ENCODE peak calls at places on chromosomes 7 and 10, in ten cellular contexts. W is GM23338, Y is colonic mucosa, F is body of pancreas, E is tibial nerve, Z is fibroblast of lung, N is aorta, D is breast epithelium, P is heart left ventricle, K is esophagus muscularis mucosa. R is an unnamed sample.

GRCh38 chr10:132384618-132385510 is 12.1 kb upstream of the PWWP2B start:
- DNase-seq in P (no peak), K (no peak), D (no peak), Z (no peak), E (no peak), W (no peak), F (no peak), N (peak), Y (no peak), R (no peak)

GRCh38 chr7:50164552-50165220 is 71.6 kb upstream of the ZPBP start:
- DNase-seq in Y (no peak), E (no peak), D (no peak), F (no peak), P (no peak), K (peak), Z (no peak), W (no peak), N (no peak), R (peak)

GRCh38 chr7:24573554-24574338 is 494 bp downstream of the PALS2 start:
- DNase-seq in D (peak), K (no peak), F (peak), E (peak), W (peak), P (peak), Z (peak), N (peak), Y (peak), R (peak)

GRCh38 chr7:80699030-80699638 is 60.7 kb downstream of the CD36 start:
- DNase-seq in N (no peak), E (no peak), K (no peak), D (no peak), P (no peak), W (peak), Y (no peak), F (no peak), Z (peak), R (no peak)

GRCh38 chr7:15433154-15433553 is 128.7 kb downstream of the AGMO start:
- DNase-seq in D (no peak), K (no peak), Z (no peak), F (no peak), N (no peak), Y (no peak), W (no peak), E (no peak), P (no peak), R (no peak)

GRCh38 chr7:134364619-134365037 is 47.9 kb upstream of the SLC35B4 start:
- DNase-seq in Z (peak), P (no peak), D (no peak), N (no peak), F (peak), K (no peak), Y (no peak), E (no peak), W (no peak), R (no peak)

GRCh38 chr7:30264052-30264451 is 20.3 kb upstream of the ZNRF2 start:
- DNase-seq in N (no peak), P (no peak), F (no peak), W (no peak), D (no peak), E (no peak), Y (no peak), K (no peak), Z (no peak), R (no peak)

GRCh38 chr7:77537595-77538185 is 595 bp downstream of the PTPN12 start:
- DNase-seq in W (peak), E (no peak), N (peak), Y (peak), Z (peak), P (peak), D (no peak), F (peak), K (no peak), R (peak)

GRCh38 chr7:90596745-90597526 is 815 bp downstream of the CDK14 start:
- DNase-seq in Y (no peak), D (no peak), E (no peak), F (no peak), W (peak), K (no peak), N (no peak), P (no peak), Z (peak), R (no peak)

GRCh38 chr10:6053816-6054581 is 8.2 kb downstream of the IL2RA start:
- DNase-seq in D (no peak), E (no peak), Z (no peak), N (peak), P (peak), K (peak), W (no peak), Y (peak), F (peak), R (no peak)

GRCh38 chr10:6056411-6057135 is 5.6 kb downstream of the IL2RA start:
- DNase-seq in W (no peak), D (no peak), E (no peak), Y (no peak), P (no peak), Z (no peak), K (peak), F (no peak), N (no peak), R (no peak)

GRCh38 chr10:6054884-6055283 is 7.3 kb downstream of the IL2RA start:
- DNase-seq in W (no peak), N (no peak), E (no peak), K (peak), D (no peak), Y (peak), F (no peak), P (peak), Z (no peak), R (no peak)

GRCh38 chr10:6053303-6053702 is 8.9 kb downstream of the IL2RA start:
- DNase-seq in K (no peak), F (no peak), P (peak), N (no peak), E (no peak), W (no peak), Y (no peak), D (no peak), Z (no peak), R (no peak)

DNA sequence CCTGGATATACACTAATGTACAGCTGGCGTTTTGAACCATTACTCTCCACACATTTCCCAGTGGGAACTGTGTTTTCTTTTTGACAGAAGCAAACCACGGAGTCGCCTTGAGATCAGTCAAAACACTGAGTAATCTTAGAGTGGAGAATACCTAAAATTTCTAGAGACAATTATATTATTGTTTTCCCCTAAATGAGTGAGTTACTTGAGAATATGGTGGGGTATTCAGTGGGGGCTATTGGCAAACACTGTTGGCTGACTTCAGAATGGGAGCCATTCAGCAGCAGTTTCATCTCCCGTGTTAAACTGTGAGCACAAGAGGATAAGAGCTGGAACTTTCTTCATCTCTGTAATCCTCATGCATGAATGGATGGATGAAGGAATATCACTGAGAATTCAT is 6.2 kb downstream of the IL2RA start:
- DNase-seq in D (no peak), K (peak), Y (no peak), Z (no peak), E (no peak), F (no peak), N (no peak), W (no peak), P (no peak), R (no peak)
- H3K27ac ChIP-seq in D (no peak), K (no peak), Y (no peak), Z (no peak), E (no peak), F (no peak), N (no peak), W (no peak), P (no peak), R (no peak)

GRCh38 chr7:100482728-100483100 is 1.0 kb upstream of the NYAP1 start:
- DNase-seq in W (no peak), K (no peak), F (no peak), N (no peak), Z (no peak), P (no peak), D (no peak), Y (no peak), E (no peak), R (no peak)

GRCh38 chr7:100483101-100483727 is 513 bp upstream of the NYAP1 start:
- DNase-seq in K (no peak), F (peak), W (peak), Z (no peak), E (no peak), N (peak), D (no peak), P (peak), Y (peak), R (peak)

GRCh38 chr7:100485514-100485913 is 1.8 kb downstream of the NYAP1 start:
- DNase-seq in W (no peak), F (no peak), D (no peak), N (no peak), Z (no peak), K (no peak), E (no peak), Y (no peak), P (no peak), R (no peak)

GRCh38 chr7:100484636-100485114 is 948 bp downstream of the NYAP1 start:
- DNase-seq in Y (no peak), K (no peak), P (no peak), E (no peak), N (no peak), W (no peak), F (no peak), Z (no peak), D (no peak), R (no peak)

GRCh38 chr7:100483728-100484635 is at the start of gene NYAP1:
- DNase-seq in E (no peak), Z (peak), P (peak), N (no peak), F (peak), D (no peak), W (peak), Y (peak), K (no peak), R (peak)
- H3K27ac ChIP-seq in E (peak), Z (no peak), P (no peak), N (no peak), F (peak), D (peak), W (no peak), Y (no peak), K (peak), R (peak)

GRCh38 chr10:905972-906371 is 25.5 kb downstream of the LARP4B start:
- DNase-seq in P (no peak), F (no peak), D (no peak), Z (no peak), E (no peak), W (no peak), N (no peak), Y (no peak), K (no peak), R (no peak)
- H3K27ac ChIP-seq in P (no peak), F (no peak), D (no peak), Z (no peak), E (no peak), W (no peak), N (no peak), Y (no peak), K (no peak), R (no peak)

GRCh38 chr7:116669769-116670168 is 2.2 kb upstream of the MET start:
- DNase-seq in E (no peak), Z (peak), K (no peak), N (no peak), D (no peak), F (no peak), P (no peak), W (no peak), Y (no peak), R (no peak)

GRCh38 chr7:116671111-116671510 is 885 bp upstream of the MET start:
- DNase-seq in Y (no peak), P (no peak), Z (no peak), K (no peak), D (no peak), F (no peak), W (no peak), E (no peak), N (no peak), R (no peak)

GRCh38 chr7:116671681-116672595 is at the start of gene MET:
- DNase-seq in Y (peak), E (peak), Z (peak), D (peak), W (peak), P (peak), K (no peak), N (peak), F (peak), R (no peak)

GRCh38 chr7:116672596-116673503 is 854 bp downstream of the MET start:
- DNase-seq in Y (peak), N (no peak), F (peak), E (no peak), Z (peak), W (peak), K (no peak), P (peak), D (peak), R (no peak)

DNA sequence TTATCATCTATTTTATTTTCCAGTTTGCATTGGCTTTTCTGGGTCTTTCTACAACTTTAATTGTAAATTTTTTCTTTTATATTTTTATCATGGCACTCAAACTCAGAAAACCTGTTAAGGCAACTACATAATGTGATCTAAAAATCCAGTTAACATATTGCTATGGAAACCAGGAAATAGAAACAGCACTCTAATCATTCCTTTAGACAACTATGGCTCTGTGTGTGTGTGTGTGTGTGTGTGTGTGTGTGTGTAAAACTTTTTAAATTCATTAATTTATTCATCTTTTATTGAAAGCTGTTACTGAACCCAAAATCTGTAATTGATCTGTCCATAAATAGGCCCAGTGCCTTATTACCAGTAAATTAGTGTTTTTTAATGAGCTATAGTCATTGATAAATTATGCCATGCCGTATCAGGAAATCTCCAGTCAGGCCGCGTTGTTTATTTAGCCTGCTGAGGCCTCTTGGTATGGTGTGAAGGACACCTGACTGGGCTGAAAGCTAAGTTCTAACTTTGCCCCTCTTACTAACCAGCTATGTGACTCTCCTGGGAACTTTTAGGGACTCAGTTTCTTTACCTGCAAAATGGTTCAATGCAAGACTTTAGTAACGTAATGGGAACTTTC is 1.5 kb upstream of the MET start:
- DNase-seq in K (no peak), N (no peak), E (no peak), D (no peak), Y (no peak), Z (peak), P (no peak), W (no peak), F (no peak), R (no peak)
- H3K27ac ChIP-seq in K (no peak), N (no peak), E (no peak), D (no peak), Y (no peak), Z (no peak), P (no peak), W (no peak), F (peak), R (no peak)

DNA sequence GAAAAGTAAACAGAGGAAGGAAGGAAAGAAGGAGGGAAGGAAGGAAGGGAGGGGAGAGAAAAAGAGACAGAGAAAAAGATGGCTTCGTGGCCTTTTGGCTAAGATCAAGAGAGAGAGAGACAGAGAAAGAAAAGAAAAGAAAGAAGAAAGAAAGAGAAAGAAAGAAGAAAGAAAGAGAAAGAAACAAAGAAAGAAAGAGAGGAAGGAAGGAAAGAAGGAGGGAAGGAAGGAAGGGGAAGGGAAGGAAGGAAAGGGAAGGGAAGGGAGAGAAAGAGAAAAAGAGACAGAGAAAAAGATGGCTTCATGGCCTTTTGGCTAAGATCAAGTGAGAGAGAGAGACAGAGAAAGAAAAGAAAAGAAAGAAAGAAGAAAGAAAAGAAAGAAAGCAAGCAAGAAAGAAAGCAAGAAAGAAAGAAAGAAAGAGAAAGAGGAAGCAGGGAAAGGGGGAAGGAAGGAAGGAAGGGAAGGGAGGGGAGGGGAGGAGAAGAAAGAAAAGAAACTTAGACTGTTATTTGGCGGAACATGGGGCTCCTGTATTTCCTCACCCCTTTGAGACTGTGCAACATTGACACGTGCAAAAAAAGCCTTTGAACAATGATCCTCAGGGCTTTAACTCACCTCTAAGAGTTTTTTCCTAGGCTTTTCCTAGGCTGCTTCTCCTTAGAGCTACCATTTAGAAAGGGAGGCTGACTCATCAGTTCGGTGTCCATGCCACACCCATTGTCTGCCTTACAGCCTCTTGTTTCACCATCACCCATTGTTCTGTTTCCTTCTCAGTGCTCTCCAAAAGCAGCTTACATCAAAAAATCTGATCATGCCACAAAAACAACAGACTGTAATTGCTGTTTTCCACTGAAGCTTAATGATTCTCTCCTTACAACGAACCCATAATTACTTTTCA is 91.2 kb downstream of the PRLHR start:
- DNase-seq in Y (no peak), E (no peak), P (no peak), Z (peak), N (no peak), K (no peak), W (peak), D (no peak), F (no peak), R (no peak)
- H3K27ac ChIP-seq in Y (no peak), E (no peak), P (no peak), Z (no peak), N (no peak), K (no peak), W (no peak), D (no peak), F (no peak), R (no peak)

R was measured in CD4-positive, alpha-beta memory T cell.